ENCODE peak calls at places on chromosomes 5 and 9, in seven cellular contexts. One of them, this sample, is unnamed.
A peak's percentile ranks its signal among the peaks of the same experiment; 100 is the strongest.

GRCh38 chr5:173472164-173472563 is 143.9 kb upstream of the STC2 start:
- DNase-seq in spleen: no peak
- DNase-seq in body of pancreas: peak; percentile 80
- DNase-seq in A549: peak; percentile 73
- DNase-seq in adrenal gland: peak; percentile 80
- DNase-seq in testis: peak; percentile 93
- DNase-seq in tibial nerve: peak; percentile 87
- DNase-seq in this sample: peak; percentile 77

GRCh38 chr5:167671176-167671575 is 620.3 kb upstream of the WWC1 start:
- DNase-seq in spleen: no peak
- DNase-seq in body of pancreas: no peak
- DNase-seq in testis: no peak
- DNase-seq in adrenal gland: no peak
- DNase-seq in tibial nerve: no peak
- DNase-seq in A549: no peak
- DNase-seq in this sample: no peak

GRCh38 chr5:56361398-56361797 is 128.3 kb upstream of the ANKRD55 start:
- DNase-seq in testis: no peak
- DNase-seq in adrenal gland: no peak
- DNase-seq in body of pancreas: no peak
- DNase-seq in A549: no peak
- DNase-seq in tibial nerve: no peak
- DNase-seq in spleen: no peak
- DNase-seq in this sample: no peak

GRCh38 chr5:111735829-111736228 is 21.2 kb downstream of the NREP start:
- DNase-seq in testis: no peak
- DNase-seq in adrenal gland: peak; percentile 86
- DNase-seq in spleen: no peak
- DNase-seq in body of pancreas: no peak
- DNase-seq in A549: peak; percentile 20
- DNase-seq in tibial nerve: no peak
- DNase-seq in this sample: no peak

GRCh38 chr5:148729182-148729581 is 74.9 kb upstream of the HTR4 start:
- DNase-seq in body of pancreas: no peak
- DNase-seq in A549: peak; percentile 24
- DNase-seq in tibial nerve: no peak
- DNase-seq in spleen: no peak
- DNase-seq in adrenal gland: no peak
- DNase-seq in testis: no peak
- DNase-seq in this sample: no peak

GRCh38 chr9:4207881-4208615 is 91.8 kb downstream of the GLIS3 start:
- DNase-seq in body of pancreas: no peak
- DNase-seq in A549: no peak
- DNase-seq in spleen: no peak
- DNase-seq in adrenal gland: no peak
- DNase-seq in tibial nerve: no peak
- DNase-seq in testis: no peak
- DNase-seq in this sample: peak; percentile 28

GRCh38 chr5:54876-55569 is 36.9 kb upstream of the PLEKHG4B start:
- DNase-seq in A549: no peak
- DNase-seq in adrenal gland: no peak
- DNase-seq in spleen: no peak
- DNase-seq in tibial nerve: no peak
- DNase-seq in testis: no peak
- DNase-seq in body of pancreas: no peak
- DNase-seq in this sample: no peak

GRCh38 chr5:60463179-60463868 is 236.6 kb downstream of the DEPDC1B start:
- DNase-seq in testis: no peak
- DNase-seq in tibial nerve: no peak
- DNase-seq in spleen: no peak
- DNase-seq in A549: peak; percentile 95
- DNase-seq in adrenal gland: no peak
- DNase-seq in body of pancreas: no peak
- DNase-seq in this sample: no peak

GRCh38 chr9:4591123-4591500 is 71.0 kb upstream of the PLPP6 start:
- DNase-seq in body of pancreas: no peak
- DNase-seq in spleen: no peak
- DNase-seq in adrenal gland: no peak
- DNase-seq in A549: no peak
- DNase-seq in tibial nerve: no peak
- DNase-seq in testis: no peak
- DNase-seq in this sample: no peak

GRCh38 chr9:125200216-125201047 is at the start of gene RABEPK:
- DNase-seq in testis: peak; percentile 94
- DNase-seq in adrenal gland: peak; percentile 93
- DNase-seq in spleen: peak; percentile 98
- DNase-seq in body of pancreas: peak; percentile 93
- DNase-seq in tibial nerve: peak; percentile 89
- DNase-seq in A549: peak; percentile 94
- DNase-seq in this sample: peak; percentile 95

GRCh38 chr9:34405719-34406118 is 29.0 kb upstream of the MYORG start:
- DNase-seq in A549: no peak
- DNase-seq in tibial nerve: no peak
- DNase-seq in testis: no peak
- DNase-seq in adrenal gland: no peak
- DNase-seq in spleen: no peak
- DNase-seq in body of pancreas: no peak
- DNase-seq in this sample: no peak

GRCh38 chr9:127974769-127975261 is 6.0 kb downstream of the EEIG1 start:
- DNase-seq in tibial nerve: no peak
- DNase-seq in adrenal gland: no peak
- DNase-seq in A549: no peak
- DNase-seq in spleen: no peak
- DNase-seq in body of pancreas: peak; percentile 39
- DNase-seq in testis: no peak
- DNase-seq in this sample: no peak

GRCh38 chr9:134475051-134475790 is 149.0 kb downstream of the RXRA start:
- DNase-seq in A549: peak; percentile 30
- DNase-seq in adrenal gland: peak; percentile 44
- DNase-seq in spleen: peak; percentile 89
- DNase-seq in testis: peak; percentile 77
- DNase-seq in tibial nerve: peak; percentile 75
- DNase-seq in body of pancreas: no peak
- DNase-seq in this sample: peak; percentile 83

GRCh38 chr9:69671904-69672827 is at the start of gene APBA1:
- DNase-seq in adrenal gland: peak; percentile 32
- DNase-seq in body of pancreas: peak; percentile 62
- DNase-seq in spleen: peak; percentile 86
- DNase-seq in A549: peak; percentile 23
- DNase-seq in tibial nerve: peak; percentile 31
- DNase-seq in testis: peak; percentile 80
- DNase-seq in this sample: peak; percentile 57

GRCh38 chr9:4147476-4148214 is 152.2 kb downstream of the GLIS3 start:
- DNase-seq in A549: peak; percentile 79
- DNase-seq in adrenal gland: no peak
- DNase-seq in body of pancreas: no peak
- DNase-seq in tibial nerve: no peak
- DNase-seq in spleen: no peak
- DNase-seq in testis: peak; percentile 21
- DNase-seq in this sample: no peak

GRCh38 chr9:116549061-116549664 is 137.9 kb upstream of the TRIM32 start:
- DNase-seq in adrenal gland: peak; percentile 91
- DNase-seq in testis: peak; percentile 29
- DNase-seq in spleen: no peak
- DNase-seq in tibial nerve: peak; percentile 38
- DNase-seq in body of pancreas: peak; percentile 44
- DNase-seq in A549: peak; percentile 89
- DNase-seq in this sample: peak; percentile 28

GRCh38 chr9:98372077-98372812 is 116.8 kb upstream of the TBC1D2 start:
- DNase-seq in tibial nerve: no peak
- DNase-seq in spleen: no peak
- DNase-seq in A549: no peak
- DNase-seq in body of pancreas: no peak
- DNase-seq in testis: no peak
- DNase-seq in adrenal gland: no peak
- DNase-seq in this sample: no peak

GRCh38 chr9:394347-395052 is 179.8 kb downstream of the DOCK8 start:
- DNase-seq in A549: no peak
- DNase-seq in adrenal gland: peak; percentile 21
- DNase-seq in body of pancreas: no peak
- DNase-seq in testis: peak; percentile 37
- DNase-seq in tibial nerve: no peak
- DNase-seq in spleen: no peak
- DNase-seq in this sample: no peak

GRCh38 chr9:121281614-121282291 is 13.8 kb downstream of the GSN start:
- DNase-seq in A549: peak; percentile 78
- DNase-seq in adrenal gland: peak; percentile 89
- DNase-seq in tibial nerve: peak; percentile 64
- DNase-seq in spleen: peak; percentile 86
- DNase-seq in testis: peak; percentile 94
- DNase-seq in body of pancreas: peak; percentile 86
- DNase-seq in this sample: peak; percentile 89

GRCh38 chr9:130490981-130491380 is 46.2 kb downstream of the ASS1 start:
- DNase-seq in spleen: no peak
- DNase-seq in body of pancreas: no peak
- DNase-seq in A549: no peak
- DNase-seq in adrenal gland: no peak
- DNase-seq in testis: no peak
- DNase-seq in tibial nerve: no peak
- DNase-seq in this sample: no peak

GRCh38 chr5:180333661-180334060 is 19.5 kb downstream of the GFPT2 start:
- DNase-seq in spleen: no peak
- DNase-seq in A549: peak; percentile 81
- DNase-seq in adrenal gland: no peak
- DNase-seq in testis: no peak
- DNase-seq in body of pancreas: no peak
- DNase-seq in tibial nerve: no peak
- DNase-seq in this sample: peak; percentile 27

GRCh38 chr5:453725-454481 is 10.9 kb downstream of the EXOC3 start:
- DNase-seq in body of pancreas: peak; percentile 9
- DNase-seq in testis: no peak
- DNase-seq in tibial nerve: no peak
- DNase-seq in adrenal gland: no peak
- DNase-seq in A549: no peak
- DNase-seq in spleen: peak; percentile 67
- DNase-seq in this sample: peak; percentile 6

GRCh38 chr5:71838286-71838685 is 119.2 kb downstream of the CARTPT start:
- DNase-seq in testis: no peak
- DNase-seq in A549: no peak
- DNase-seq in body of pancreas: no peak
- DNase-seq in adrenal gland: no peak
- DNase-seq in tibial nerve: no peak
- DNase-seq in spleen: no peak
- DNase-seq in this sample: no peak

GRCh38 chr5:52805614-52806013 is 17.9 kb downstream of the ITGA1 start:
- DNase-seq in A549: no peak
- DNase-seq in adrenal gland: no peak
- DNase-seq in body of pancreas: no peak
- DNase-seq in tibial nerve: no peak
- DNase-seq in spleen: no peak
- DNase-seq in testis: no peak
- DNase-seq in this sample: no peak

GRCh38 chr9:34675048-34675714 is 12.7 kb upstream of the CCL27 start:
- DNase-seq in spleen: peak; percentile 82
- DNase-seq in adrenal gland: peak; percentile 47
- DNase-seq in A549: peak; percentile 79
- DNase-seq in body of pancreas: peak; percentile 59
- DNase-seq in testis: peak; percentile 37
- DNase-seq in tibial nerve: peak; percentile 64
- DNase-seq in this sample: peak; percentile 79

GRCh38 chr5:62692946-62693713 is 114.5 kb downstream of the LRRC70 start:
- DNase-seq in testis: no peak
- DNase-seq in adrenal gland: no peak
- DNase-seq in body of pancreas: no peak
- DNase-seq in A549: no peak
- DNase-seq in spleen: no peak
- DNase-seq in tibial nerve: no peak
- DNase-seq in this sample: no peak

GRCh38 chr9:80881946-80882345 is 807.4 kb downstream of the TLE1 start:
- DNase-seq in adrenal gland: no peak
- DNase-seq in tibial nerve: no peak
- DNase-seq in body of pancreas: no peak
- DNase-seq in A549: no peak
- DNase-seq in spleen: no peak
- DNase-seq in testis: no peak
- DNase-seq in this sample: no peak

GRCh38 chr5:144139586-144139985 is 30.9 kb downstream of the YIPF5 start:
- DNase-seq in tibial nerve: peak; percentile 13
- DNase-seq in spleen: no peak
- DNase-seq in A549: peak; percentile 4
- DNase-seq in adrenal gland: no peak
- DNase-seq in testis: no peak
- DNase-seq in body of pancreas: no peak
- DNase-seq in this sample: no peak

DNA sequence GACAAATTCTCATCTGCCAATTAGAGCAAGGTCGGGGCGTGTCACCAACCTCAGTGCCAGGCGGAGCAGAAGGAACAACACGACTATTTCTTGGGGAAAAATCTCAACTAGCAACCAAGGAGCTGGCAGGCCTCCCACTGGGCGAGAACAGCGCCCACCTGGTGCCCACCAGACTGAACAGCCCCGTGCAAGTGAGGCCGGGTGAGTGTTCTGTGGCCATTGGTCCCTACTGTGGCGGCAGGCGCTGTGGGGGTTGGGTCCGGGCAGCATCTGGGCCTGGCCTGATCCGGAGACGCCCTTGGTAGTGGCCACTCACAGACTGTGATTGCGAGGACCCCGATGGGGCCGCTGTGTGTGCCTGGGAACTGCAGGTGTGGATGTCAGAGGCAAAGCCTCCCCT is 11.5 kb downstream of the NOTCH1 start:
- DNase-seq in adrenal gland: no peak
- DNase-seq in spleen: no peak
- DNase-seq in tibial nerve: no peak
- DNase-seq in body of pancreas: no peak
- DNase-seq in testis: no peak
- DNase-seq in A549: no peak
- DNase-seq in this sample: no peak
- H3K4me1 ChIP-seq in adrenal gland: no peaks in the 10 kb centered on the region
- H3K4me1 ChIP-seq in spleen: peaks cover 94% of the 10 kb centered on the region
- H3K4me1 ChIP-seq in tibial nerve: peaks cover 95% of the 10 kb centered on the region
- H3K4me1 ChIP-seq in body of pancreas: peaks cover 69% of the 10 kb centered on the region
- H3K4me1 ChIP-seq in testis: peaks cover 2% of the 10 kb centered on the region
- H3K4me1 ChIP-seq in A549: peaks cover 29% of the 10 kb centered on the region
- H3K4me1 ChIP-seq in this sample: peaks cover 82% of the 10 kb centered on the region

GRCh38 chr5:141483842-141484241 is 988 bp upstream of the PCDHGC4 start:
- DNase-seq in A549: no peak
- DNase-seq in spleen: no peak
- DNase-seq in tibial nerve: no peak
- DNase-seq in adrenal gland: no peak
- DNase-seq in body of pancreas: no peak
- DNase-seq in testis: no peak
- DNase-seq in this sample: no peak
- H3K4me3 ChIP-seq in A549: no peak overlapping the region
- H3K4me3 ChIP-seq in spleen: no peak overlapping the region
- H3K4me3 ChIP-seq in tibial nerve: no peak overlapping the region
- H3K4me3 ChIP-seq in adrenal gland: no peak overlapping the region
- H3K4me3 ChIP-seq in body of pancreas: no peak overlapping the region
- H3K4me3 ChIP-seq in testis: no peak overlapping the region
- H3K4me3 ChIP-seq in this sample: peak overlapping the region; percentile 50

GRCh38 chr5:149963722-149964121 is 3.2 kb downstream of the SLC26A2 start:
- DNase-seq in adrenal gland: no peak
- DNase-seq in body of pancreas: no peak
- DNase-seq in testis: no peak
- DNase-seq in A549: no peak
- DNase-seq in spleen: no peak
- DNase-seq in tibial nerve: no peak
- DNase-seq in this sample: no peak
- TF ChIP-seq POLR2A in adrenal gland: no peak
- TF ChIP-seq POLR2A in body of pancreas: no peak
- TF ChIP-seq POLR2A in testis: no peak
- TF ChIP-seq POLR2A in A549: no peak
- TF ChIP-seq POLR2A in spleen: no peak
- TF ChIP-seq POLR2A in tibial nerve: no peak
- TF ChIP-seq POLR2A in this sample: no peak

GRCh38 chr9:137299938-137300337 is 2.1 kb downstream of the NRARP start:
- DNase-seq in spleen: no peak
- DNase-seq in testis: no peak
- DNase-seq in A549: no peak
- DNase-seq in tibial nerve: no peak
- DNase-seq in body of pancreas: peak; percentile 56
- DNase-seq in adrenal gland: no peak
- DNase-seq in this sample: peak; percentile 68
- H3K4me1 ChIP-seq in spleen: peaks cover 69% of the 10 kb centered on the region
- H3K4me1 ChIP-seq in testis: peaks cover 22% of the 10 kb centered on the region
- H3K4me1 ChIP-seq in A549: peaks cover 25% of the 10 kb centered on the region
- H3K4me1 ChIP-seq in tibial nerve: peaks cover 85% of the 10 kb centered on the region
- H3K4me1 ChIP-seq in body of pancreas: peaks cover 79% of the 10 kb centered on the region
- H3K4me1 ChIP-seq in adrenal gland: peaks cover 3% of the 10 kb centered on the region
- H3K4me1 ChIP-seq in this sample: peaks cover 48% of the 10 kb centered on the region